ENCODE peak calls at places on chromosomes 2 and 18, in four cellular contexts. One of them, this sample, is unnamed.

GRCh38 chr2:61538920-61539559 is 884 bp upstream of the XPO1 start:
- DNase-seq in mammary epithelial cell: peak
- DNase-seq in neural crest cell: no peak
- DNase-seq in Calu3: peak
- DNase-seq in this sample: peak

GRCh38 chr2:69619725-69620124 is 23.8 kb downstream of the AAK1 start:
- DNase-seq in neural crest cell: no peak
- DNase-seq in Calu3: no peak
- DNase-seq in mammary epithelial cell: no peak
- DNase-seq in this sample: no peak

GRCh38 chr2:231664727-231665126 is 43.6 kb upstream of the PTMA start:
- DNase-seq in Calu3: no peak
- DNase-seq in mammary epithelial cell: no peak
- DNase-seq in neural crest cell: no peak
- DNase-seq in this sample: no peak

GRCh38 chr2:112156152-112156986 is 18.2 kb downstream of the FBLN7 start:
- DNase-seq in neural crest cell: no peak
- DNase-seq in mammary epithelial cell: peak
- DNase-seq in Calu3: no peak
- DNase-seq in this sample: no peak

GRCh38 chr2:29819570-29819969 is 101.8 kb downstream of the ALK start:
- DNase-seq in mammary epithelial cell: no peak
- DNase-seq in Calu3: no peak
- DNase-seq in neural crest cell: no peak
- DNase-seq in this sample: no peak

GRCh38 chr2:230410861-230411464 is 5.0 kb upstream of the SP100 start:
- DNase-seq in Calu3: no peak
- DNase-seq in neural crest cell: no peak
- DNase-seq in mammary epithelial cell: no peak
- DNase-seq in this sample: no peak

GRCh38 chr2:177989029-177989885 is 83.3 kb downstream of the PDE11A start:
- DNase-seq in mammary epithelial cell: no peak
- DNase-seq in Calu3: no peak
- DNase-seq in neural crest cell: no peak
- DNase-seq in this sample: no peak

GRCh38 chr2:97745474-97746172 is 32.2 kb downstream of the ZAP70 start:
- DNase-seq in neural crest cell: no peak
- DNase-seq in mammary epithelial cell: no peak
- DNase-seq in Calu3: no peak
- DNase-seq in this sample: no peak

GRCh38 chr2:183541766-183542165 is 417.5 kb downstream of the NUP35 start:
- DNase-seq in neural crest cell: no peak
- DNase-seq in mammary epithelial cell: peak
- DNase-seq in Calu3: peak
- DNase-seq in this sample: no peak

GRCh38 chr2:175999283-175999819 is 2.7 kb downstream of the LNPK start:
- DNase-seq in mammary epithelial cell: no peak
- DNase-seq in neural crest cell: no peak
- DNase-seq in Calu3: no peak
- DNase-seq in this sample: no peak

GRCh38 chr2:134083548-134083947 is 170.3 kb upstream of the MGAT5 start:
- DNase-seq in neural crest cell: no peak
- DNase-seq in Calu3: no peak
- DNase-seq in mammary epithelial cell: no peak
- DNase-seq in this sample: no peak

GRCh38 chr2:111120253-111121027 is at the start of gene BCL2L11:
- DNase-seq in mammary epithelial cell: peak
- DNase-seq in Calu3: peak
- DNase-seq in neural crest cell: peak
- DNase-seq in this sample: peak
- TF ChIP-seq CTCF in mammary epithelial cell: peak
- TF ChIP-seq CTCF in Calu3: peak
- TF ChIP-seq CTCF in neural crest cell: no peak
- TF ChIP-seq CTCF in this sample: no peak

GRCh38 chr2:201858781-201859180 is 52.4 kb downstream of the CDK15 start:
- DNase-seq in neural crest cell: peak
- DNase-seq in mammary epithelial cell: no peak
- DNase-seq in Calu3: no peak
- DNase-seq in this sample: peak
- TF ChIP-seq CTCF in neural crest cell: no peak
- TF ChIP-seq CTCF in mammary epithelial cell: no peak
- TF ChIP-seq CTCF in Calu3: no peak
- TF ChIP-seq CTCF in this sample: no peak

GRCh38 chr18:7272268-7273049 is 41.6 kb downstream of the LRRC30 start:
- DNase-seq in mammary epithelial cell: peak
- DNase-seq in Calu3: peak
- DNase-seq in neural crest cell: peak
- DNase-seq in this sample: peak
- TF ChIP-seq CTCF in mammary epithelial cell: peak
- TF ChIP-seq CTCF in Calu3: peak
- TF ChIP-seq CTCF in neural crest cell: peak
- TF ChIP-seq CTCF in this sample: peak

GRCh38 chr2:135798762-135799161 is 38.2 kb downstream of the LCT start:
- DNase-seq in Calu3: no peak
- DNase-seq in neural crest cell: no peak
- DNase-seq in mammary epithelial cell: no peak
- DNase-seq in this sample: no peak
- TF ChIP-seq CTCF in Calu3: no peak
- TF ChIP-seq CTCF in neural crest cell: peak
- TF ChIP-seq CTCF in mammary epithelial cell: peak
- TF ChIP-seq CTCF in this sample: peak